ENCODE peak calls at places on chromosomes 12 and 14, in four cellular contexts. O is OCI-LY7, M is fibroblast of pulmonary artery, N is mammary epithelial cell. E is an unnamed sample.

GRCh38 chr14:24314377-24315193 is 3.3 kb downstream of the LTB4R start:
- DNase-seq in N (no peak), M (no peak), O (no peak), E (no peak)

GRCh38 chr14:51353901-51354300 is 113.9 kb downstream of the TMX1 start:
- DNase-seq in N (no peak), M (no peak), O (no peak), E (no peak)

GRCh38 chr12:107536613-107537012 is 149.0 kb upstream of the PWP1 start:
- DNase-seq in M (no peak), N (no peak), O (no peak), E (peak; percentile 6)

GRCh38 chr14:61461808-61462275 is 140.5 kb downstream of the PRKCH start:
- DNase-seq in O (peak; percentile 80), N (peak; percentile 63), M (peak; percentile 89), E (peak; percentile 74)

GRCh38 chr14:102984336-102985102 is 62.1 kb downstream of the AMN start:
- DNase-seq in N (no peak), M (no peak), O (no peak), E (no peak)

GRCh38 chr14:94460631-94461416 is 8.2 kb upstream of the SERPINA11 start:
- DNase-seq in N (no peak), M (no peak), O (no peak), E (no peak)

GRCh38 chr12:47651368-47652254 is 54.2 kb downstream of the RPAP3 start:
- DNase-seq in O (peak; percentile 74), N (peak; percentile 55), M (peak; percentile 77), E (peak; percentile 75)

GRCh38 chr14:90522585-90523191 is 125.9 kb downstream of the CALM1 start:
- DNase-seq in N (no peak), M (peak; percentile 58), O (no peak), E (no peak)

GRCh38 chr14:102608064-102608446 is 15.6 kb downstream of the RCOR1 start:
- DNase-seq in N (no peak), O (no peak), M (no peak), E (no peak)

GRCh38 chr14:65928995-65929394 is 516.5 kb downstream of the FUT8 start:
- DNase-seq in N (no peak), O (no peak), M (no peak), E (no peak)

GRCh38 chr12:122006186-122006926 is 15.3 kb upstream of the BCL7A start:
- DNase-seq in O (peak; percentile 93), M (no peak), N (no peak), E (no peak)

GRCh38 chr14:95295600-95296376 is 23.9 kb downstream of the CLMN start:
- DNase-seq in O (no peak), M (no peak), N (no peak), E (no peak)

GRCh38 chr12:40693503-40693863 is 1.2 kb downstream of the CNTN1 start:
- DNase-seq in O (no peak), M (no peak), N (peak; percentile 32), E (no peak)

GRCh38 chr14:104222396-104223036 is 84.1 kb downstream of the KIF26A start:
- DNase-seq in M (no peak), O (no peak), N (no peak), E (no peak)

GRCh38 chr12:117986705-117987469 is 18.1 kb upstream of the KSR2 start:
- DNase-seq in M (peak; percentile 13), N (peak; percentile 90), O (no peak), E (peak; percentile 63)

GRCh38 chr12:107091989-107092641 is 1.2 kb downstream of the CRY1 start:
- DNase-seq in O (peak; percentile 20), M (peak; percentile 97), N (peak; percentile 94), E (peak; percentile 93)

GRCh38 chr14:68568907-68569545 is 223.8 kb downstream of the ZFP36L1 start:
- DNase-seq in M (no peak), N (no peak), O (no peak), E (no peak)

GRCh38 chr14:70827366-70828151 is 18.2 kb upstream of the MAP3K9 start:
- DNase-seq in M (no peak), O (no peak), N (peak; percentile 29), E (peak; percentile 40)

GRCh38 chr14:73973497-73973896 is 23.4 kb downstream of the COQ6 start:
- DNase-seq in O (no peak), M (no peak), N (no peak), E (no peak)

GRCh38 chr14:24392327-24393098 is 6.3 kb upstream of the NYNRIN start:
- DNase-seq in M (peak; percentile 75), N (peak; percentile 73), O (no peak), E (peak; percentile 42)

GRCh38 chr12:25723921-25724491 is 170.9 kb upstream of the LMNTD1 start:
- DNase-seq in N (peak; percentile 26), M (peak; percentile 61), O (no peak), E (peak; percentile 85)

GRCh38 chr12:23576372-23576771 is 373.1 kb downstream of the SOX5 start:
- DNase-seq in O (no peak), M (no peak), N (no peak), E (no peak)

GRCh38 chr14:75283162-75283883 is 4.7 kb downstream of the FOS start:
- DNase-seq in M (peak; percentile 89), N (peak; percentile 44), O (no peak), E (peak; percentile 72)

GRCh38 chr12:29700761-29701481 is 82.8 kb downstream of the TMTC1 start:
- DNase-seq in M (no peak), O (no peak), N (no peak), E (no peak)

GRCh38 chr14:89028462-89029134 is 204.1 kb downstream of the TTC8 start:
- DNase-seq in N (no peak), O (no peak), M (no peak), E (no peak)

GRCh38 chr14:22791302-22791701 is 23.9 kb downstream of the SLC7A7 start:
- DNase-seq in N (peak; percentile 78), M (peak; percentile 31), O (no peak), E (peak; percentile 67)

GRCh38 chr14:70011098-70011497 is 131.9 kb downstream of the SMOC1 start:
- DNase-seq in N (peak; percentile 74), O (no peak), M (no peak), E (no peak)

GRCh38 chr12:109995366-109995702 is 834 bp downstream of the GIT2 start:
- DNase-seq in N (no peak), M (no peak), O (no peak), E (no peak)

GRCh38 chr12:121443911-121444841 is 44.3 kb downstream of the RNF34 start:
- DNase-seq in O (no peak), M (no peak), N (no peak), E (no peak)

GRCh38 chr12:51631591-51631990 is 40.6 kb downstream of the SCN8A start:
- DNase-seq in N (peak; percentile 61), M (peak; percentile 29), O (no peak), E (peak; percentile 51)

GRCh38 chr12:68796399-68796798 is 11.6 kb upstream of the MDM2 start:
- DNase-seq in N (no peak), O (no peak), M (no peak), E (no peak)

GRCh38 chr12:47786662-47786974 is 13.6 kb downstream of the SLC48A1 start:
- DNase-seq in M (no peak), N (no peak), O (no peak), E (no peak)

GRCh38 chr14:26794731-26795130 is 196.9 kb upstream of the NOVA1 start:
- DNase-seq in N (no peak), M (peak; percentile 79), O (no peak), E (peak; percentile 28)

GRCh38 chr14:49303952-49304516 is 282.1 kb downstream of the RPS29 start:
- DNase-seq in M (peak; percentile 55), O (peak; percentile 10), N (peak; percentile 4), E (peak; percentile 3)

GRCh38 chr14:32201196-32201815 is 539 bp upstream of the RNU6-7 start:
- DNase-seq in N (peak; percentile 73), M (peak; percentile 55), O (peak; percentile 90), E (peak; percentile 41)

GRCh38 chr14:77603654-77604270 is 12.7 kb downstream of the SPTLC2 start:
- DNase-seq in M (peak; percentile 48), N (no peak), O (no peak), E (no peak)

GRCh38 chr12:104709692-104710435 is 248.2 kb downstream of the SLC41A2 start:
- DNase-seq in M (no peak), N (no peak), O (no peak), E (peak; percentile 20)

GRCh38 chr14:100348779-100349708 is 25.9 kb downstream of the SLC25A47 start:
- DNase-seq in M (no peak), N (no peak), O (no peak), E (no peak)

GRCh38 chr14:100350283-100350926 is 27.3 kb downstream of the SLC25A47 start:
- DNase-seq in O (no peak), N (no peak), M (no peak), E (no peak)

GRCh38 chr14:100345711-100346110 is 22.6 kb downstream of the SLC25A47 start:
- DNase-seq in O (no peak), N (no peak), M (no peak), E (no peak)

GRCh38 chr14:100348253-100348729 is 25.2 kb downstream of the SLC25A47 start:
- DNase-seq in O (no peak), M (no peak), N (no peak), E (no peak)

GRCh38 chr14:100346306-100347091 is 23.4 kb downstream of the SLC25A47 start:
- DNase-seq in O (no peak), N (no peak), M (no peak), E (no peak)
- H3K4me3 ChIP-seq in O (no peak overlapping the region), N (no peak overlapping the region), M (no peak overlapping the region), E (no peak overlapping the region)

GRCh38 chr12:132525011-132525832 is 35.3 kb downstream of the FBRSL1 start:
- DNase-seq in O (no peak), N (no peak), M (no peak), E (no peak)

GRCh38 chr12:132521726-132522292 is 31.9 kb downstream of the FBRSL1 start:
- DNase-seq in N (no peak), O (no peak), M (no peak), E (no peak)

GRCh38 chr12:132524405-132524804 is 34.5 kb downstream of the FBRSL1 start:
- DNase-seq in O (no peak), M (no peak), N (peak; percentile 97), E (peak; percentile 28)

GRCh38 chr12:132522586-132523380 is 32.8 kb downstream of the FBRSL1 start:
- DNase-seq in N (no peak), O (no peak), M (no peak), E (no peak)

GRCh38 chr12:132523576-132524331 is 33.8 kb downstream of the FBRSL1 start:
- DNase-seq in N (peak; percentile 14), M (peak; percentile 53), O (peak; percentile 59), E (peak; percentile 29)
- H3K4me3 ChIP-seq in N (no peak overlapping the region), M (no peak overlapping the region), O (no peak overlapping the region), E (no peak overlapping the region)

GRCh38 chr12:115916910-115917668 is 360.4 kb downstream of the MED13L start:
- DNase-seq in O (peak; percentile 16), N (peak; percentile 53), M (peak; percentile 15), E (no peak)
- H3K4me3 ChIP-seq in O (no peak overlapping the region), N (peak overlapping the region; percentile 32), M (no peak overlapping the region), E (no peak overlapping the region)

DNA sequence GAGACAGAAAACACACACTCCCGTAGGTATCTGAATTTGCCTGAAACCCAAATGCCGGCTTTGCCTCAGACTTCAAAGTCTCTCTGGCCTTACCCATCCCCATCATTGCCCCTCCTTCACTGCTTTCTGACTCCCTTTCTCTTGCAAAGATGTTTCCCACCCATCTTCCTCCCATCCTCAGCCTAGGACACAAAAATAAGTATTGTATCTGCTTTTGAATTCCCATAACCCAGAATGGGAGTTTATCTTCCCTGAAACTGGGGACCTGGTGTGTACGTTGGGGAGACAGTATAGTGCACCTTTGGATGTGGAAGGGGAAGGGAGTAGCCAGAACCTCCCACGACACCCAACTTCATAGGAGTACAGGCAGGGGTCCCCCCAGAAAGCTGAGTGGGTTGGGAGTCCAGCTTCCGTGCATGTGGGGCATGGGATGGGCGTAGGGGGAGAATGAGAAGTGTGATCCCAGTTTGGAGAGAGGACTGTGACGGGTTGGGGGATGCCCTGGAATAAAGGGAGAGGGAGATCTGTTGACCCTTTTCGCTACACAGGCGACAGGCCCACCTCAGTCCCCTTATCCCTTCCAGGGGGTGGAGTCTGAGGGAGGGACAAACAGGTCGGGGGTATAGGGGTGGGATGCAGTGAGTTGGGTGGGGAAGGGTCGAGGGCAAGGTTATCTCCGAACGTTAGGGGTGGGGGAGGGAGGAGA is 488 bp upstream of the KIF5A start:
- DNase-seq in O (no peak), M (no peak), N (no peak), E (no peak)
- H3K4me3 ChIP-seq in O (peak overlapping the region; percentile 23), M (no peak overlapping the region), N (peak overlapping the region; percentile 50), E (peak overlapping the region; percentile 61)